ENCODE peak calls at places on chromosome 2, in four cellular contexts. W, D, H and N are unnamed samples.

GRCh38 chr2:159882069-159882468 is 84.1 kb upstream of the CD302 start:
- DNase-seq in W (no peak), D (no peak), H (no peak), N (peak)

GRCh38 chr2:221347471-221347870 is 224.6 kb downstream of the EPHA4 start:
- DNase-seq in W (no peak), D (no peak), H (no peak), N (no peak)

GRCh38 chr2:219073413-219074129 is 12.8 kb upstream of the IHH start:
- DNase-seq in W (no peak), D (peak), H (peak), N (peak)

GRCh38 chr2:181036848-181037603 is 56.6 kb downstream of the UBE2E3 start:
- DNase-seq in W (no peak), D (no peak), H (no peak), N (no peak)

GRCh38 chr2:128638311-128638710 is 319.6 kb upstream of the HS6ST1 start:
- DNase-seq in W (no peak), D (no peak), H (no peak), N (no peak)

GRCh38 chr2:33158482-33159003 is 211.8 kb downstream of the LTBP1 start:
- DNase-seq in W (no peak), D (no peak), H (no peak), N (no peak)

GRCh38 chr2:86274265-86274917 is 63.0 kb downstream of the REEP1 start:
- DNase-seq in W (no peak), D (no peak), H (peak), N (no peak)

GRCh38 chr2:176508984-176509383 is 239.7 kb downstream of the MTX2 start:
- DNase-seq in W (no peak), D (no peak), H (no peak), N (no peak)

GRCh38 chr2:99821572-99822369 is 320.6 kb downstream of the AFF3 start:
- DNase-seq in W (no peak), D (no peak), H (no peak), N (no peak)

GRCh38 chr2:239937866-239938640 is 87.1 kb downstream of the NDUFA10 start:
- DNase-seq in W (no peak), D (no peak), H (no peak), N (no peak)

GRCh38 chr2:32699151-32699550 is 71.3 kb downstream of the TTC27 start:
- DNase-seq in W (no peak), D (no peak), H (no peak), N (no peak)

GRCh38 chr2:11615209-11615608 is 54.8 kb downstream of the NTSR2 start:
- DNase-seq in W (no peak), D (no peak), H (no peak), N (no peak)

GRCh38 chr2:13558368-13558767 is 841.6 kb downstream of the TRIB2 start:
- DNase-seq in W (no peak), D (no peak), H (peak), N (no peak)

GRCh38 chr2:219713110-219713509 is 85.7 kb downstream of the SLC4A3 start:
- DNase-seq in W (no peak), D (no peak), H (peak), N (no peak)

GRCh38 chr2:196168181-196168580 is 3.2 kb downstream of the STK17B start:
- DNase-seq in W (no peak), D (no peak), H (peak), N (no peak)

GRCh38 chr2:14342313-14342712 is 290.2 kb upstream of the LRATD1 start:
- DNase-seq in W (no peak), D (no peak), H (no peak), N (no peak)

GRCh38 chr2:88177556-88177955 is 7.4 kb downstream of the THNSL2 start:
- DNase-seq in W (no peak), D (no peak), H (no peak), N (no peak)